ENCODE peak calls at places on chromosomes 6 and 20, in nine cellular contexts. W is adrenal gland; M is B cell; U is nucleus accumbens; G is BJ; X is GM13977; Y is anterior cingulate cortex; P is stimulated activated CD8-positive, alpha-beta memory T cell treated with anti-CD3 and anti-CD28 coated beads, Interleukin-4, amount 100 ng/mL, for 24 hours; B is activated CD4-positive, alpha-beta T cell treated with anti-CD3 and anti-CD28 coated beads, Interleukin-2, amount 10 ng/mL, durations not matched to agents 7 days and 5 days. F is an unnamed sample.
A peak's percentile ranks its signal among the peaks of the same experiment; 100 is the strongest.

GRCh38 chr6:111843347-111844147 is 29.7 kb downstream of the FYN start:
- DNase-seq in G (no peak), B (peak; percentile 80), U (no peak), X (no peak), W (no peak), M (no peak), Y (no peak), P (peak; percentile 49), F (no peak)

GRCh38 chr6:33934726-33935270 is 131.0 kb upstream of the MLN start:
- DNase-seq in P (no peak), W (no peak), Y (no peak), G (no peak), M (no peak), U (no peak), X (no peak), B (no peak), F (no peak)

GRCh38 chr6:155186052-155186658 is 77.7 kb upstream of the CLDN20 start:
- DNase-seq in P (peak; percentile 30), G (no peak), B (peak; percentile 11), X (no peak), Y (no peak), U (no peak), M (no peak), W (no peak), F (no peak)

GRCh38 chr6:33313709-33314514 is at the start of gene TAPBP:
- DNase-seq in U (peak; percentile 43), B (peak; percentile 90), X (peak; percentile 89), P (peak; percentile 74), W (peak; percentile 74), G (no peak), M (peak; percentile 94), Y (no peak), F (peak; percentile 55)

GRCh38 chr6:27188885-27189418 is 58.5 kb upstream of the PRSS16 start:
- DNase-seq in M (peak; percentile 54), P (no peak), X (peak; percentile 65), W (peak; percentile 66), G (peak; percentile 31), B (peak; percentile 72), U (peak; percentile 22), Y (no peak), F (no peak)

GRCh38 chr6:7684076-7684475 is 41.8 kb upstream of the BMP6 start:
- DNase-seq in G (no peak), B (no peak), W (no peak), U (no peak), M (no peak), P (no peak), Y (no peak), X (no peak), F (no peak)

GRCh38 chr6:119482850-119483285 is 133.3 kb upstream of the MAN1A1 start:
- DNase-seq in W (no peak), M (no peak), B (no peak), G (no peak), U (no peak), X (no peak), P (no peak), Y (no peak), F (no peak)

GRCh38 chr6:49462599-49462926 is 490 bp downstream of the MMUT start:
- DNase-seq in W (no peak), U (no peak), X (no peak), P (no peak), B (no peak), G (no peak), M (no peak), Y (no peak), F (no peak)

GRCh38 chr6:52691718-52692117 is 20.8 kb downstream of the TMEM14A start:
- DNase-seq in P (no peak), U (no peak), G (no peak), M (no peak), Y (no peak), W (no peak), X (no peak), B (no peak), F (no peak)

GRCh38 chr20:8309638-8310037 is 177.6 kb downstream of the PLCB1 start:
- DNase-seq in X (no peak), B (no peak), Y (peak; percentile 47), W (no peak), P (no peak), U (peak; percentile 25), G (no peak), M (no peak), F (peak; percentile 39)

GRCh38 chr6:110645685-110646418 is 169.4 kb downstream of the CDK19 start:
- DNase-seq in G (no peak), W (no peak), P (no peak), M (no peak), U (no peak), X (no peak), B (no peak), Y (no peak), F (no peak)

GRCh38 chr6:144156991-144157390 is 6.7 kb downstream of the STX11 start:
- DNase-seq in Y (no peak), X (no peak), G (no peak), B (no peak), M (no peak), P (no peak), W (no peak), U (no peak), F (no peak)

GRCh38 chr6:149015877-149016525 is 269.2 kb downstream of the UST start:
- DNase-seq in B (no peak), U (no peak), X (no peak), M (no peak), G (no peak), W (no peak), P (no peak), Y (no peak), F (no peak)

GRCh38 chr6:159720708-159721107 is 6.6 kb upstream of the WTAP start:
- DNase-seq in B (peak; percentile 71), G (no peak), W (no peak), Y (no peak), U (no peak), P (no peak), X (peak; percentile 54), M (no peak), F (no peak)

GRCh38 chr6:156013155-156013554 is 557.5 kb upstream of the NOX3 start:
- DNase-seq in X (no peak), U (no peak), M (no peak), P (no peak), Y (no peak), W (no peak), B (no peak), G (no peak), F (no peak)

GRCh38 chr6:118469468-118469867 is 78.6 kb upstream of the PLN start:
- DNase-seq in P (no peak), G (no peak), W (peak; percentile 43), M (no peak), X (no peak), U (no peak), B (no peak), Y (no peak), F (no peak)

GRCh38 chr6:45584127-45584526 is 206.4 kb upstream of the SUPT3H start:
- DNase-seq in P (no peak), W (no peak), M (peak; percentile 15), X (no peak), G (no peak), B (no peak), U (no peak), Y (no peak), F (no peak)

F was measured in amygdala.